ENCODE peak calls at places on chromosomes 11 and 22, in ten cellular contexts. Q is globus pallidus; E is IMR-90; W is psoas muscle; O is neural progenitor cell; X is activated CD4-positive, alpha-beta T cell treated with anti-CD3 and anti-CD28 coated beads, Interleukin-2, amount 50 U/mL, for 4 hours; C is fibroblast of the aortic adventitia; I is lower lobe of right lung; V is cerebellar nuclear complex; M is activated CD8-positive, alpha-beta memory T cell treated with anti-CD3 and anti-CD28 coated beads for 1 hour. D is an unnamed sample.

GRCh38 chr11:33829430-33830141 is 55.3 kb upstream of the FBXO3 start:
- DNase-seq in Q (peak; percentile 57), E (peak; percentile 74), W (peak; percentile 40), O (peak; percentile 78), X (peak; percentile 54), C (peak; percentile 84), I (no peak), V (no peak), M (peak; percentile 8), D (peak; percentile 76)

GRCh38 chr11:69962152-69962551 is 116.0 kb upstream of the ANO1 start:
- DNase-seq in Q (no peak), E (peak; percentile 42), W (no peak), O (no peak), X (no peak), C (no peak), I (no peak), V (no peak), M (no peak), D (no peak)

GRCh38 chr22:22872722-22873708 is 14.6 kb upstream of the IGLL5 start:
- DNase-seq in Q (no peak), E (no peak), W (no peak), O (no peak), X (no peak), C (no peak), I (no peak), V (no peak), M (no peak), D (no peak)

GRCh38 chr11:6320411-6321207 is at the start of gene CAVIN3:
- DNase-seq in Q (no peak), E (peak; percentile 85), W (peak; percentile 90), O (peak; percentile 73), X (no peak), C (peak; percentile 92), I (peak; percentile 78), V (no peak), M (no peak), D (no peak)

GRCh38 chr11:91396243-91397133 is 828.1 kb upstream of the FAT3 start:
- DNase-seq in Q (no peak), E (peak; percentile 0), W (no peak), O (no peak), X (no peak), C (no peak), I (no peak), V (no peak), M (no peak), D (no peak)

GRCh38 chr11:44387825-44388224 is 77.9 kb upstream of the ALX4 start:
- DNase-seq in Q (no peak), E (no peak), W (no peak), O (no peak), X (no peak), C (no peak), I (no peak), V (no peak), M (no peak), D (no peak)

GRCh38 chr11:47378011-47378835 is at the start of gene SPI1:
- DNase-seq in Q (no peak), E (no peak), W (peak; percentile 50), O (no peak), X (no peak), C (no peak), I (peak; percentile 91), V (no peak), M (no peak), D (peak; percentile 19)

GRCh38 chr11:123671534-123671933 is 17.1 kb upstream of the SCN3B start:
- DNase-seq in Q (no peak), E (no peak), W (no peak), O (peak; percentile 11), X (no peak), C (no peak), I (no peak), V (no peak), M (no peak), D (no peak)

GRCh38 chr11:58707767-58708166 is 24.0 kb downstream of the GLYAT start:
- DNase-seq in Q (no peak), E (no peak), W (no peak), O (no peak), X (no peak), C (no peak), I (no peak), V (no peak), M (no peak), D (no peak)

GRCh38 chr11:82927264-82927880 is 25.8 kb downstream of the DDIAS start:
- DNase-seq in Q (peak; percentile 46), E (peak; percentile 64), W (no peak), O (peak; percentile 61), X (no peak), C (peak; percentile 75), I (no peak), V (no peak), M (peak; percentile 2), D (peak; percentile 75)

GRCh38 chr22:43038325-43038724 is 23.4 kb upstream of the PACSIN2 start:
- DNase-seq in Q (no peak), E (no peak), W (no peak), O (no peak), X (no peak), C (no peak), I (no peak), V (no peak), M (no peak), D (no peak)

GRCh38 chr11:126277780-126278179 is 5.1 kb upstream of the TIRAP start:
- DNase-seq in Q (no peak), E (no peak), W (no peak), O (no peak), X (no peak), C (no peak), I (no peak), V (no peak), M (no peak), D (no peak)

GRCh38 chr11:91366186-91366585 is 858.4 kb upstream of the FAT3 start:
- DNase-seq in Q (no peak), E (no peak), W (no peak), O (no peak), X (no peak), C (no peak), I (no peak), V (no peak), M (no peak), D (no peak)

D was measured in MM.1S.